ENCODE peak calls at places on chromosomes 3 and 15, in four cellular contexts. L, P, T and K are unnamed samples.
A peak's percentile ranks its signal among the peaks of the same experiment; 100 is the strongest.

GRCh38 chr15:91471410-91471993 is 371.4 kb downstream of the SV2B start:
- DNase-seq in L (peak; percentile 52), P (no peak), T (no peak), K (no peak)

GRCh38 chr3:112629425-112629824 is 11.5 kb downstream of the CCDC80 start:
- DNase-seq in L (peak; percentile 67), P (peak; percentile 75), T (no peak), K (no peak)

GRCh38 chr15:70111203-70112017 is 13.7 kb upstream of the TLE3 start:
- DNase-seq in L (peak; percentile 60), P (peak; percentile 95), T (peak; percentile 93), K (no peak)

GRCh38 chr3:132253262-132253878 is 63.8 kb upstream of the ACP3 start:
- DNase-seq in L (no peak), P (peak; percentile 62), T (peak; percentile 83), K (no peak)

GRCh38 chr3:159775372-159775961 is 213.2 kb upstream of the IL12A start:
- DNase-seq in L (no peak), P (peak; percentile 87), T (peak; percentile 62), K (no peak)

GRCh38 chr3:12303998-12304397 is 15.1 kb downstream of the PPARG start:
- DNase-seq in L (no peak), P (no peak), T (no peak), K (no peak)

GRCh38 chr3:184085389-184085852 is 11.4 kb upstream of the HTR3E start:
- DNase-seq in L (no peak), P (no peak), T (no peak), K (no peak)

GRCh38 chr15:62066663-62067447 is at the start of gene C2CD4A:
- DNase-seq in L (peak; percentile 84), P (peak; percentile 95), T (peak; percentile 97), K (peak; percentile 83)

GRCh38 chr15:71758716-71759115 is 51.6 kb upstream of the NR2E3 start:
- DNase-seq in L (no peak), P (no peak), T (no peak), K (no peak)

GRCh38 chr3:62589078-62589477 is 215.7 kb upstream of the FEZF2 start:
- DNase-seq in L (no peak), P (no peak), T (no peak), K (no peak)

GRCh38 chr3:37922721-37923575 is 61.3 kb downstream of the CTDSPL start:
- DNase-seq in L (peak; percentile 58), P (no peak), T (no peak), K (no peak)

GRCh38 chr3:102206506-102207145 is 228.2 kb upstream of the ZPLD1 start:
- DNase-seq in L (peak; percentile 88), P (no peak), T (peak; percentile 24), K (peak; percentile 78)

GRCh38 chr3:182138388-182138787 is 426.7 kb downstream of the SOX2 start:
- DNase-seq in L (no peak), P (no peak), T (no peak), K (no peak)

GRCh38 chr15:92831459-92832229 is 68.5 kb upstream of the CHD2 start:
- DNase-seq in L (peak; percentile 92), P (peak; percentile 97), T (peak; percentile 97), K (peak; percentile 93)

GRCh38 chr15:55823191-55823670 is 80.3 kb upstream of the PRTG start:
- DNase-seq in L (no peak), P (no peak), T (no peak), K (no peak)

GRCh38 chr3:143970773-143971366 is 753 bp upstream of the DIPK2A start:
- DNase-seq in L (peak; percentile 61), P (peak; percentile 89), T (peak; percentile 81), K (peak; percentile 73)

GRCh38 chr15:58558777-58559176 is 127.0 kb downstream of the LIPC start:
- DNase-seq in L (no peak), P (no peak), T (no peak), K (no peak)

GRCh38 chr15:52392008-52392687 is 96.5 kb upstream of the MYO5C start:
- DNase-seq in L (no peak), P (peak; percentile 83), T (peak; percentile 91), K (no peak)

GRCh38 chr3:13318626-13319470 is 101.3 kb downstream of the NUP210 start:
- DNase-seq in L (no peak), P (no peak), T (no peak), K (no peak)

GRCh38 chr3:56725175-56725574 is 42.1 kb upstream of the TASOR start:
- DNase-seq in L (no peak), P (no peak), T (no peak), K (no peak)

GRCh38 chr3:135134717-135135116 is 339.7 kb downstream of the EPHB1 start:
- DNase-seq in L (no peak), P (no peak), T (no peak), K (no peak)

GRCh38 chr3:12897537-12898289 is 56.3 kb upstream of the RPL32 start:
- DNase-seq in L (no peak), P (no peak), T (no peak), K (peak; percentile 13)

GRCh38 chr15:66404532-66404931 is 17.8 kb downstream of the MAP2K1 start:
- DNase-seq in L (no peak), P (peak; percentile 84), T (peak; percentile 95), K (no peak)

GRCh38 chr3:106399773-106400172 is 531.0 kb upstream of the CBLB start:
- DNase-seq in L (no peak), P (no peak), T (no peak), K (no peak)

GRCh38 chr3:24510030-24510648 is 15.5 kb upstream of the THRB start:
- DNase-seq in L (no peak), P (no peak), T (no peak), K (no peak)

DNA sequence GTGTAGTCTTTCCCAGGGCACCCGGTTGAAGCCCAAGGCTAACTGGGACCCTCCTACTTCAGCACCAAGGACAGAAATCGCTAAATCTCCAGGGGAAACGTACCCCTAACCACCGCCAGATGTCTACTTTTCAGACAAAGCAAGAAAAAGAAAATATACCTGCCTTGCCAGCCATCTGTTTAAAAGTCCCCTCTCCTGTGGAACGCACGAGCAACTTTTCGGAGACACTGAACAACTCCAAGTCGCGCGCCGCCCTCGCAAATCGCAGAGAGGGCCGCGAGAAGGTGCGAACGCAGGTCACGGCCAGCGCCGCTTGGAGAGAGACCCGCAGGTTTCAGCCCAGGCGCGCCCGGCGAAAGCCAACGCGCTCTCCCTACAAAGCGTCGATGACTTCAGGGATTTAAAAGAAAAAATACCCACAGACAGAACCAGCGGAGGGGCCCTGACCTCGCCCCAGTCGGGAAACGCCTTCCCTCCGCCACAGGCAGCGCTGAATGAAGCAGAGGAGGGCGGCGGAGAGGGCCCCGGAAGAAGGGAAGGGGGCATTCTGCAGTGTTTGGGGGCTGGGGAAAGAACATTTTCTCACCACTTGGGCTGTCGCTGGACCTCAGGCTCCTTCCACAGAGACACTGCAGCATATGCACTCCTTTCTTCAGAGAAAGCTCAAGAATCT is 213.1 kb downstream of the FGF12 start:
- DNase-seq in L (no peak), P (peak; percentile 87), T (peak; percentile 90), K (no peak)
- TF ChIP-seq CTCF in L (no peak), P (peak; percentile 62), T (peak; percentile 26), K (no peak)

DNA sequence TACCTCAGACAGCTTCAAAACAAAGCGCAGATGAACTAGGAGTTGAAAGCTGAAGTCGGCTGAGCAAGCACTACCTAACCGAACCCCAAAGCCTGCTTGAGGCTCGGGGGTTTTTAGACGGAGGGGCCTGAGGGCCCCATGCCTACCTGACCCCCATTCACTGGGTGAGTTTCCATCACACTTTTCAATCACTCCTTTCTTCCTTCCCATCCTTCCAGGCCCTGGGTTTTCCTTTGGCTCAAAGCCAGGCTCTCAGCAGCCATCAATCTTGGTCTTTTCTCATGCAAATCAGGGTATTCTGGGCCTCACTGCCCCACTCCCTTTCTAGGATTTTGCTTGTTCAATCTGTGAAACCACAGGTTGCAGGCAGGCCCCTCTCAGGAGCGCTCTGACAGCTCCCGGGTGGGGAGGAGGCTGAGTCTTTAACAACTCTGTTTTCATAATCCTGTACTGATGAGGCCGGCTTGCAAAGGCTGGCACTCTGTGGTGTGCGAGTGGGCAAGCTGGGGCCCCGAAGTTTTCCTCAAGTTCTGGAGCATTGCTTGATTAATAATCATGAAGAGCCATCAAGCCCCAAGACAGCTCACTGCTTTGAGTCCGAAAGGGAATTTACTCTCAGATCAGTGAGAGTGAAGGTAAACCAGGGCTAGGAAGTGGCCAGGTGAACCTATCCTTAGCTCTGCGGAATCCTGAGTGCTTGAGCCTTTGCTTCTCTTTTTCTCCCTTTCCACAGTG is 97.6 kb downstream of the FRMD4B start:
- DNase-seq in L (no peak), P (peak; percentile 89), T (peak; percentile 93), K (no peak)
- H3K4me3 ChIP-seq in L (no peak overlapping the region), P (peak overlapping the region; percentile 1), T (peak overlapping the region; percentile 46), K (no peak overlapping the region)

DNA sequence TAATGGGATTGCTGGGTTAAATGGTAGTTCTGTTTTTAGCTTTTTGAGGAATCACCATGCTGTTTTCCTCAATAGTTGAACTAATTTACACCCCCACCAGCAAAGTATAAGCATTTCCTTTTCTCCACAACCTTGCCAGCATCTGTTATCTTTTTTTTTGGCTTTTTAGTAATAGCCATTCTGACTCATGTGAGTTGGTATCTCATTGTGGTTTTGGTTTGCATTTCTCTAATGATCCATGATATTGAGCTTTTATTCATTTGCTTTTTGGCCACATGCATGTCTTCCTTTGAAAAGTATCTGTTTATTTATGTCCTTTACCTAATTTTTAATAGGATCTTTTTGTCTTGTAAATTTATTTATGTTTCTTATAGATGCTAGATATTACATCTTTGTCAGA is 288.2 kb downstream of the EPHA6 start:
- DNase-seq in L (no peak), P (no peak), T (no peak), K (no peak)
- TF ChIP-seq CTCF in L (no peak), P (no peak), T (no peak), K (no peak)

GRCh38 chr15:25824618-25825017 is 38.5 kb downstream of the ATP10A start:
- DNase-seq in L (no peak), P (no peak), T (no peak), K (no peak)
- H3K4me3 ChIP-seq in L (no peak overlapping the region), P (no peak overlapping the region), T (no peak overlapping the region), K (no peak overlapping the region)

DNA sequence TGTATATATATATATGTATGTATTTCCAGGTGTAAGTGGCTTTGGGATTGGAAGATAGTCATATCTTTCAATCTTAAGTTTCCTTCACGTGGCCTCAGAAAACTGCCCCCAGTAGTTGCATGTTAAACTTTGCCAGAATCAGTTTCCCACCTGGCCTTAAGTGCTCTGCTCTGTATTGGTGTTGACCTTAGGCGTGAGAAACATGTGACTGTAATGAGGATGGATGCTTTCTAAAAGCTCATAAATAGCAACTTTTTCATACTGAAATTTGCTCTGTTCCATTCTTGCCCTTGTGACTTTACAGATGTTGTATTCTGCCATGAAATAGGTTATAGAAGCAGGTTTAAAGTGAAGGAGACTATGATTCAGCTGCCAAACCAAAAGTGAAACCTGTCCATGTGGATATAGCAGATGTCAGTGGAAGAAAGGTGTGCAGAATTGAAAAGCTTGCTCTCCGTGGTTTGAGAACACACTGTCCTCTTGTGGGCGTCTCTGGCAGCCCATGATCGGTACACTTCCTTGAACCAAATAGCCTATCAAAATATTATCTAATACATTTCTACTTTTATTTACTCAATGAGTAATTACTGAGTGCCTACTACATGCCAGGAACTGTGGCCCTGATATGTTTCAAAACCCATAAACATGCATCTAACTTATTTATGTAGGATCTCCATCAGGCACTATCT is 15.8 kb downstream of the SCG5 start:
- DNase-seq in L (no peak), P (no peak), T (no peak), K (no peak)
- TF ChIP-seq CTCF in L (no peak), P (peak; percentile 28), T (no peak), K (no peak)

GRCh38 chr3:46845860-46846623 is 17.2 kb downstream of the MYL3 start:
- DNase-seq in L (peak; percentile 79), P (peak; percentile 94), T (peak; percentile 85), K (peak; percentile 88)
- H3K4me3 ChIP-seq in L (peak overlapping the region; percentile 51), P (no peak overlapping the region), T (peak overlapping the region; percentile 65), K (peak overlapping the region; percentile 67)

GRCh38 chr3:151113342-151113741 is 27.9 kb downstream of the MED12L start:
- DNase-seq in L (no peak), P (no peak), T (no peak), K (no peak)
- TF ChIP-seq CTCF in L (no peak), P (peak; percentile 54), T (no peak), K (no peak)